ENCODE peak calls at places on chromosomes 2 and 18, in nine cellular contexts. R, H, X, K, A, E, P, Q and J are unnamed samples.

GRCh38 chr18:31493171-31493570 is 4.8 kb upstream of the DSG2 start:
- DNase-seq in R (no peak), H (no peak), X (no peak), K (no peak), A (no peak), E (no peak), P (no peak), Q (no peak), J (no peak)

GRCh38 chr2:62333961-62334360 is 138.0 kb downstream of the B3GNT2 start:
- DNase-seq in R (no peak), H (no peak), X (no peak), K (no peak), A (no peak), E (no peak), P (no peak), Q (no peak), J (no peak)

GRCh38 chr2:239389414-239390329 is 11.1 kb downstream of the HDAC4 start:
- DNase-seq in R (no peak), H (no peak), X (no peak), K (no peak), A (no peak), E (no peak), P (no peak), Q (no peak), J (no peak)

GRCh38 chr2:230042195-230042594 is 26.5 kb downstream of the SLC16A14 start:
- DNase-seq in R (no peak), H (no peak), X (no peak), K (no peak), A (no peak), E (no peak), P (no peak), Q (peak), J (no peak)

GRCh38 chr2:86037141-86037794 is 68.4 kb downstream of the POLR1A start:
- DNase-seq in R (no peak), H (peak), X (no peak), K (peak), A (no peak), E (peak), P (no peak), Q (peak), J (peak)

GRCh38 chr2:42787424-42787787 is 5.0 kb downstream of the HAAO start:
- DNase-seq in R (no peak), H (peak), X (no peak), K (no peak), A (no peak), E (no peak), P (no peak), Q (no peak), J (no peak)

GRCh38 chr2:127651381-127651809 is 5.4 kb downstream of the GPR17 start:
- DNase-seq in R (no peak), H (no peak), X (no peak), K (no peak), A (no peak), E (no peak), P (no peak), Q (no peak), J (no peak)

GRCh38 chr2:202278944-202279343 is 13.4 kb downstream of the NOP58 start:
- DNase-seq in R (peak), H (no peak), X (no peak), K (peak), A (peak), E (no peak), P (peak), Q (peak), J (peak)

GRCh38 chr2:38155-38554 is 8.2 kb downstream of the FAM110C start:
- DNase-seq in R (no peak), H (no peak), X (peak), K (no peak), A (no peak), E (no peak), P (peak), Q (no peak), J (no peak)

GRCh38 chr2:220144411-220144810 is 517.0 kb downstream of the SLC4A3 start:
- DNase-seq in R (no peak), H (no peak), X (no peak), K (peak), A (no peak), E (no peak), P (no peak), Q (peak), J (peak)

GRCh38 chr2:203870481-203870880 is 2.9 kb downstream of the CTLA4 start:
- DNase-seq in R (no peak), H (no peak), X (no peak), K (no peak), A (no peak), E (no peak), P (no peak), Q (no peak), J (no peak)

GRCh38 chr2:239695106-239695727 is 294.4 kb upstream of the HDAC4 start:
- DNase-seq in R (no peak), H (peak), X (no peak), K (no peak), A (no peak), E (peak), P (no peak), Q (no peak), J (no peak)

GRCh38 chr2:136251777-136252477 is 134.0 kb upstream of the CXCR4 start:
- DNase-seq in R (no peak), H (no peak), X (no peak), K (no peak), A (no peak), E (no peak), P (no peak), Q (no peak), J (no peak)

GRCh38 chr2:59233448-59233847 is 992.3 kb upstream of the FANCL start:
- DNase-seq in R (no peak), H (no peak), X (no peak), K (no peak), A (no peak), E (no peak), P (no peak), Q (no peak), J (no peak)

GRCh38 chr2:234952270-234953115 is 676 bp downstream of the SH3BP4 start:
- DNase-seq in R (no peak), H (no peak), X (no peak), K (no peak), A (no peak), E (no peak), P (peak), Q (no peak), J (no peak)

GRCh38 chr18:69839989-69840388 is 107.7 kb downstream of the CD226 start:
- DNase-seq in R (peak), H (no peak), X (no peak), K (no peak), A (no peak), E (no peak), P (no peak), Q (no peak), J (no peak)